ENCODE peak calls at places on chromosomes 6 and 20, in six cellular contexts. P is IMR-90, H is neuronal stem cell, U is H9, F is mesenchymal stem cell, N is H1. Y is an unnamed sample.

GRCh38 chr6:157756708-157757429 is 66.2 kb upstream of the SNX9 start:
- DNase-seq in P (peak; percentile 73), H (peak; percentile 79), U (peak; percentile 90), F (peak; percentile 80), N (peak; percentile 82), Y (peak; percentile 92)

GRCh38 chr6:27795697-27796494 is 116.3 kb downstream of the OR2B2 start:
- DNase-seq in P (peak; percentile 89), H (peak; percentile 88), U (no peak), F (peak; percentile 94), N (no peak), Y (peak; percentile 86)

GRCh38 chr6:36075656-36076055 is 48.0 kb downstream of the MAPK14 start:
- DNase-seq in P (no peak), H (no peak), U (no peak), F (no peak), N (no peak), Y (peak; percentile 48)

GRCh38 chr6:156795825-156796224 is 18.6 kb downstream of the ARID1B start:
- DNase-seq in P (peak; percentile 15), H (no peak), U (no peak), F (no peak), N (no peak), Y (no peak)

GRCh38 chr6:24489881-24490280 is 503 bp upstream of the GPLD1 start:
- DNase-seq in P (peak; percentile 28), H (no peak), U (no peak), F (peak; percentile 28), N (no peak), Y (no peak)

GRCh38 chr6:1485678-1486077 is 96.3 kb downstream of the FOXF2 start:
- DNase-seq in P (peak; percentile 94), H (no peak), U (no peak), F (peak; percentile 38), N (no peak), Y (peak; percentile 37)

GRCh38 chr6:89944826-89945407 is 50.6 kb downstream of the GJA10 start:
- DNase-seq in P (peak; percentile 33), H (no peak), U (no peak), F (peak; percentile 19), N (no peak), Y (peak; percentile 68)

GRCh38 chr6:153595903-153596302 is 443.1 kb upstream of the OPRM1 start:
- DNase-seq in P (no peak), H (no peak), U (no peak), F (peak; percentile 63), N (no peak), Y (peak; percentile 30)

GRCh38 chr6:117265425-117266266 is at the start of gene VGLL2:
- DNase-seq in P (peak; percentile 18), H (peak; percentile 68), U (peak; percentile 70), F (peak; percentile 45), N (no peak), Y (peak; percentile 55)

GRCh38 chr6:150267686-150268561 is 100.9 kb upstream of the IYD start:
- DNase-seq in P (peak; percentile 88), H (no peak), U (no peak), F (peak; percentile 24), N (no peak), Y (no peak)

GRCh38 chr6:39137235-39137634 is 22.2 kb upstream of the SAYSD1 start:
- DNase-seq in P (peak; percentile 41), H (peak; percentile 69), U (peak; percentile 59), F (peak; percentile 53), N (no peak), Y (peak; percentile 51)

GRCh38 chr20:19995220-19995863 is 21.8 kb upstream of the NAA20 start:
- DNase-seq in P (peak; percentile 64), H (no peak), U (no peak), F (peak; percentile 61), N (no peak), Y (peak; percentile 54)

GRCh38 chr20:20089018-20089417 is 36.7 kb downstream of the CFAP61 start:
- DNase-seq in P (no peak), H (no peak), U (no peak), F (no peak), N (no peak), Y (no peak)

GRCh38 chr6:119076173-119076965 is 2.1 kb downstream of the FAM184A start:
- DNase-seq in P (no peak), H (no peak), U (no peak), F (no peak), N (no peak), Y (no peak)

GRCh38 chr6:107460074-107460631 is 789 bp upstream of the PDSS2 start:
- DNase-seq in P (peak; percentile 4), H (no peak), U (no peak), F (no peak), N (no peak), Y (no peak)

GRCh38 chr6:150403458-150404245 is 34.8 kb downstream of the IYD start:
- DNase-seq in P (peak; percentile 83), H (no peak), U (no peak), F (peak; percentile 3), N (no peak), Y (no peak)

GRCh38 chr6:2770171-2770570 is 5.0 kb downstream of the WRNIP1 start:
- DNase-seq in P (no peak), H (no peak), U (no peak), F (no peak), N (no peak), Y (no peak)

GRCh38 chr20:60139663-60140446 is 181.6 kb downstream of the CDH26 start:
- DNase-seq in P (no peak), H (no peak), U (no peak), F (no peak), N (no peak), Y (no peak)

GRCh38 chr6:137487947-137488735 is 6.1 kb downstream of the OLIG3 start:
- DNase-seq in P (no peak), H (peak; percentile 38), U (no peak), F (no peak), N (no peak), Y (no peak)
- H3K23ac ChIP-seq in P (no peak overlapping the region), H (peak overlapping the region; percentile 13), U (no peak overlapping the region), F (no peak overlapping the region), N (no peak overlapping the region), Y (no peak overlapping the region)

DNA sequence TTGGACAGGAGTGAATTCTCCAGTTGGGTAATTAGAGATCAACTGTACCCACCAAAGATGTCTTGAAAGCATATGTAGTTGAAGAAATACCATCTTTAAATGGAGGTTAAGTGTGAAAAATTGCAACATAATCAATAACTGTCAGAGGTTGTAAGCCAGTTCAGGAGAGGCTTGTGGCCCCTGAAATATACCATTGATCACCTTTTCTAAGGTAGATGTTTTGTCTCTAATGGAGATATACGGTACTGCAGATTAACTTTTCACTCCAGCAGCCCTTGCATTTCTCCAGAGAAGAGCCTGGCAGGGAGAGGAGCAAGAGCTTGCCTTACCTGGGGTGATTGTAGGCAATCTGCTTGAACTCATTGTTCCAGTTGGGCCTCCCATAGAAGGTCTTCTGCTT is 48.8 kb downstream of the NOX3 start:
- DNase-seq in P (no peak), H (no peak), U (no peak), F (no peak), N (no peak), Y (no peak)
- H3K14ac ChIP-seq in P (no peak overlapping the region), H (no peak overlapping the region), U (no peak overlapping the region), F (no peak overlapping the region), N (no peak overlapping the region), Y (no peak overlapping the region)

GRCh38 chr20:45934046-45934586 is 367 bp upstream of the PCIF1 start:
- DNase-seq in P (peak; percentile 31), H (no peak), U (peak; percentile 79), F (peak; percentile 64), N (peak; percentile 57), Y (no peak)
- H3K23ac ChIP-seq in P (peak overlapping the region; percentile 78), H (peak overlapping the region; percentile 95), U (no peak overlapping the region), F (no peak overlapping the region), N (no peak overlapping the region), Y (no peak overlapping the region)

DNA sequence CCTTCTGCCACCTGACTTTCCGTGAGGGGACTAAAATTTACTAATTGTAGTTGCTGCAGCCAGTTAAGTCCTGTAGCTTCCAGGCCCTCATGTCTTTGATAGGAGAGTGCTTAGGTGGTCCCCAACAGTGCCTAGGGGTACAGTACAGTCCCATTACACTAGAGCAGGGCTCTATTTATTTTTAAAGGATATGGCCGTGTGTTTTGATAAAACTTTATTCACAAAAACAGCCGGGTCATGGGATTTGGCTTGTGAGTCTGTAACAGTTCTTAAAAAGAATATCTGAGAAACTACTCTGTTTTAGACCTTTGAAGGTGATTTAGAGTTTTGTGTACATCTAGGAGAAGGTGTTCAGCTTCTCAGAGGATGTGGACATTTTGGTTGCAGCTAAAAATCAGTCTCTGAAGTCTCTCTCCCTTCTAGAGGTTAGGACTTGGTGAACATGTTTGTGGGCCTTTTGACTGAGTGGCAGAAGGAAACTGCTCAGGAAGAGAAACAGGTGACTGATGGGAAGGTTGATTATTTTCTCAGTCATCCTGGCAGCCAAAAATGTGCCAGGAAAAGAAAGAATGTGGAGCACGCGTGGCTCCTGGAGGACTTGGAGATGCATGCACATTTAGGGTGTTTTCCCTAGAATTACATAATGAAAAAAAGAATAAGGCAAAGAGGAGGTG is 57.4 kb downstream of the VAPB start:
- DNase-seq in P (no peak), H (no peak), U (no peak), F (no peak), N (no peak), Y (no peak)
- H3K14ac ChIP-seq in P (no peak overlapping the region), H (no peak overlapping the region), U (no peak overlapping the region), F (no peak overlapping the region), N (no peak overlapping the region), Y (no peak overlapping the region)

GRCh38 chr6:69867075-69867911 is 937 bp downstream of the COL19A1 start:
- DNase-seq in P (peak; percentile 0), H (peak; percentile 72), U (peak; percentile 62), F (peak; percentile 67), N (no peak), Y (peak; percentile 79)
- H3K23ac ChIP-seq in P (no peak overlapping the region), H (peak overlapping the region; percentile 71), U (no peak overlapping the region), F (no peak overlapping the region), N (no peak overlapping the region), Y (no peak overlapping the region)

GRCh38 chr6:136007355-136007754 is 155.9 kb downstream of the PDE7B start:
- DNase-seq in P (no peak), H (no peak), U (no peak), F (no peak), N (no peak), Y (no peak)
- H3K14ac ChIP-seq in P (no peak overlapping the region), H (no peak overlapping the region), U (no peak overlapping the region), F (no peak overlapping the region), N (no peak overlapping the region), Y (no peak overlapping the region)

GRCh38 chr20:32190608-32191415 is 16.7 kb downstream of the PLAGL2 start:
- DNase-seq in P (no peak), H (no peak), U (peak; percentile 56), F (no peak), N (no peak), Y (no peak)

GRCh38 chr20:32191422-32191821 is 16.1 kb downstream of the PLAGL2 start:
- DNase-seq in P (no peak), H (no peak), U (no peak), F (no peak), N (no peak), Y (no peak)

GRCh38 chr20:32189691-32190607 is 17.6 kb downstream of the PLAGL2 start:
- DNase-seq in P (peak; percentile 11), H (peak; percentile 67), U (peak; percentile 75), F (peak; percentile 56), N (no peak), Y (no peak)

GRCh38 chr20:32189123-32189410 is 18.5 kb downstream of the PLAGL2 start:
- DNase-seq in P (no peak), H (no peak), U (no peak), F (no peak), N (no peak), Y (no peak)

GRCh38 chr20:32188376-32189122 is 19.0 kb downstream of the PLAGL2 start:
- DNase-seq in P (no peak), H (no peak), U (no peak), F (no peak), N (no peak), Y (no peak)
- H3K23ac ChIP-seq in P (no peak overlapping the region), H (peak overlapping the region; percentile 56), U (no peak overlapping the region), F (no peak overlapping the region), N (no peak overlapping the region), Y (no peak overlapping the region)

Y was measured in trophoblast cell.